ENCODE peak calls at places on chromosomes 4 and X, in eight cellular contexts. V, A, H, T, B, N, G and Q are unnamed samples.
A peak's percentile ranks its signal among the peaks of the same experiment; 100 is the strongest.

GRCh38 chr4:74873545-74874295 is 59.2 kb upstream of the PARM1 start:
- DNase-seq in V (no peak), A (peak; percentile 15), H (peak; percentile 13), T (no peak), B (no peak), N (no peak), G (peak; percentile 20), Q (no peak)

GRCh38 chr4:149830823-149831222 is 15.2 kb upstream of the IQCM start:
- DNase-seq in V (no peak), A (no peak), H (no peak), T (no peak), B (no peak), N (no peak), G (no peak), Q (no peak)

GRCh38 chr4:182589100-182589499 is 328.1 kb downstream of the DCTD start:
- DNase-seq in V (no peak), A (no peak), H (no peak), T (no peak), B (no peak), N (no peak), G (no peak), Q (no peak)

GRCh38 chr4:242121-242848 is 63.0 kb downstream of the ZNF732 start:
- DNase-seq in V (peak; percentile 66), A (peak; percentile 34), H (peak; percentile 74), T (peak; percentile 1), B (peak; percentile 69), N (peak; percentile 76), G (peak; percentile 77), Q (peak; percentile 29)

GRCh38 chrX:115972717-115973116 is 197.8 kb upstream of the AGTR2 start:
- DNase-seq in V (no peak), A (no peak), H (peak; percentile 2), T (no peak), B (no peak), N (no peak), G (peak; percentile 28), Q (no peak)

GRCh38 chr4:138241281-138242075 is 671 bp downstream of the SLC7A11 start:
- DNase-seq in V (peak; percentile 36), A (peak; percentile 61), H (peak; percentile 46), T (no peak), B (no peak), N (no peak), G (peak; percentile 42), Q (peak; percentile 23)

GRCh38 chr4:9979101-9979815 is 42.0 kb downstream of the SLC2A9 start:
- DNase-seq in V (no peak), A (no peak), H (peak; percentile 76), T (no peak), B (no peak), N (no peak), G (no peak), Q (no peak)

GRCh38 chr4:19438228-19438627 is 813.5 kb upstream of the SLIT2 start:
- DNase-seq in V (no peak), A (peak; percentile 24), H (peak; percentile 30), T (no peak), B (no peak), N (no peak), G (no peak), Q (peak; percentile 36)

GRCh38 chr4:178664636-178665035 is 1222.4 kb upstream of the AGA start:
- DNase-seq in V (no peak), A (no peak), H (no peak), T (no peak), B (no peak), N (no peak), G (no peak), Q (no peak)

GRCh38 chr4:145299380-145300076 is 119.1 kb upstream of the OTUD4 start:
- DNase-seq in V (no peak), A (peak; percentile 46), H (peak; percentile 75), T (no peak), B (no peak), N (no peak), G (peak; percentile 63), Q (peak; percentile 88)

GRCh38 chrX:10450229-10450958 is 170.0 kb downstream of the MID1 start:
- DNase-seq in V (no peak), A (peak; percentile 88), H (peak; percentile 80), T (peak; percentile 35), B (no peak), N (no peak), G (peak; percentile 81), Q (peak; percentile 79)

GRCh38 chr4:36174570-36174969 is 69.7 kb downstream of the ARAP2 start:
- DNase-seq in V (no peak), A (no peak), H (no peak), T (no peak), B (no peak), N (no peak), G (no peak), Q (no peak)

GRCh38 chrX:35842657-35843056 is 44.5 kb downstream of the MAGEB16 start:
- DNase-seq in V (no peak), A (no peak), H (no peak), T (no peak), B (no peak), N (no peak), G (no peak), Q (no peak)

GRCh38 chr4:141240259-141240658 is 19.6 kb downstream of the ZNF330 start:
- DNase-seq in V (no peak), A (no peak), H (no peak), T (no peak), B (no peak), N (no peak), G (no peak), Q (no peak)

GRCh38 chr4:76305033-76305687 is 1.4 kb upstream of the STBD1 start:
- DNase-seq in V (no peak), A (no peak), H (no peak), T (no peak), B (no peak), N (no peak), G (no peak), Q (no peak)

DNA sequence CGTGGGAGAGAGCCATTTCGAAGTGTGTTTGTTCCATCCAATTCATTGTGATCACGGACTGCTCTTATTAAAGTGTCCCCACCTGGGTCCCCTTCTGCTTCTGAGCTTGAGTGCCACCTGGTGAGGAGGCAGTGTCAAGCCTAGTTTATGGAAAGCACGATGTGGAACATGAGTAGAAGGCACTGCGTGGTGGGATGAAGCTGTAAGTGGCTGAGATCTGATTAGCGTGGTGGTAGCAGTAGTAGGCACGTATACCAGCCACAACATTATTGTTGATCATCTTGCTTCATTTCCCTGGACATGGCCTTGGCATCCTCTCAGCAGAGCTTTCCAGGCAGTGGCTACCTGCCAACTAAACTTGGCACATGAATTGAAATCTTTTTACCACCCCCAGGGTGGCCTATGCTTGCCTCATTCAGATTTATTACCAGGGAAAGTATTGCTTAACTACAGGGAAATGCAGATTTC is 46.4 kb downstream of the GPAT3 start:
- DNase-seq in V (peak; percentile 63), A (peak; percentile 66), H (no peak), T (peak; percentile 22), B (no peak), N (no peak), G (peak; percentile 67), Q (no peak)
- TF ChIP-seq CTCF in V (no peak), A (no peak), H (no peak), T (no peak), B (no peak), N (no peak), G (no peak), Q (no peak)

GRCh38 chrX:53435997-53436396 is 1.8 kb upstream of the HSD17B10 start:
- DNase-seq in V (peak; percentile 61), A (peak; percentile 71), H (peak; percentile 80), T (peak; percentile 57), B (peak; percentile 65), N (no peak), G (peak; percentile 77), Q (peak; percentile 55)
- TF ChIP-seq CTCF in V (peak; percentile 61), A (peak; percentile 94), H (peak; percentile 84), T (peak; percentile 94), B (peak; percentile 73), N (peak; percentile 59), G (peak; percentile 79), Q (peak; percentile 81)

DNA sequence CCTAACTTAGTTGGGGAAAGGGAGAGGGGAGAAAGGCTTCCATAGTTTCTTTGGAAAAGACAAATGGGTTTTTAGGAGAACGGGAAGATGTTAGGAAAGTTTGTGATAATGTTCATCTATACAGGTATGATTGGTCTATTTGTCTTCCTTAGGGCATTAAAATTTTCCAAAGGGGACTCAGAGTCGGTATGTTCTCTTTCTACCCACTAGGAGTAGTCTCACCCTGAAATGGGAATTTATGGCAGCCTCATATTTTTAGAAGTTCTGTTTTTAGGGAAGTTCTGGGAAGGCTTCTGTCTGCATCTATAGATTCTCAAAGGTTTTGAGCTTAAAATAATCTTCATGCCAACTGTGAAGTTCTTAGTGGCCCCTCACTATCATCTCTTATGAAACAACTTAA is 637.3 kb downstream of the ADGRL3 start:
- DNase-seq in V (no peak), A (no peak), H (no peak), T (no peak), B (no peak), N (no peak), G (no peak), Q (no peak)
- TF ChIP-seq CTCF in V (no peak), A (no peak), H (no peak), T (no peak), B (no peak), N (no peak), G (no peak), Q (no peak)

GRCh38 chr4:173231916-173232315 is 63.3 kb downstream of the GALNT7 start:
- DNase-seq in V (no peak), A (peak; percentile 49), H (peak; percentile 72), T (no peak), B (no peak), N (no peak), G (peak; percentile 54), Q (no peak)
- TF ChIP-seq CTCF in V (no peak), A (peak; percentile 45), H (peak; percentile 64), T (peak; percentile 37), B (peak; percentile 22), N (peak; percentile 34), G (peak; percentile 41), Q (peak; percentile 34)

DNA sequence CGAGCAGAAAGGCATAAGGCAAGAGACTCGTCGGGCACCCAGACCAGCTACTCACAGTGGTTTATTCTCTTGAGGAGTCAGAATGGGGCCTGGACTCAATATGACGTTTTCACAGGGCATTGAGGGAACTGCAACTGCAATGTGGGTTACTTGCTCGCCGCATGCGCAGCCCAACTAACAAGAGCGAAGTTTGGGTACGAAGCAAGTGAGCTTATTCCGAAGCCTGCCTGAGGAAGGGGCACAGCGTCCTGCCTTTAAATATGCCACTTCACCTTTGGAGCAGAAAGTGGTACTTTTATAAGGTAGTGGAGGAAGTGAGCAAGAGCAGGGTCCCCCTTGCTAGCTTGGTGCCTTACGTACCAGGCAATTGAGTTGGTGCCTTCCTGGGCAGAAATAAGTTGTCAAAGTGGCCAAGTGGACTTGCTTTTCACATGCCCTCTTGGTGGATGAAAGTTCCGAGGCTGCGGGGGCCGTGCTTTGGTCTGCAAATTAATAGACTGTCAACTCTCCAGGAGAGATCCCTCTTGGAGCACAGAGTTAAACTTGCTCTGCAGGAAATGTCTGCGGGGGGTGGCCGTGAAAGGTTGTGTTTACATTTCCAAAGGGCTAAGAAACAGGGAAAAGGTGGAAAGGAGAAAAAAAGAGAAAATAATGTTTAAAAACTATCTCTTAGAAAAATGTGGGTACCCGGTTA is 480.4 kb downstream of the TRIML1 start:
- DNase-seq in V (no peak), A (no peak), H (no peak), T (no peak), B (no peak), N (no peak), G (no peak), Q (no peak)
- TF ChIP-seq CTCF in V (no peak), A (no peak), H (no peak), T (no peak), B (no peak), N (no peak), G (no peak), Q (no peak)